ENCODE peak calls at places on chromosomes 6 and 20, in nine cellular contexts. One of them, this sample, is unnamed. For H3K9me3, the result is how much of the 10 kb centered on the place peaks cover.

GRCh38 chr6:169223006-169223405 is 30.6 kb downstream of the THBS2 start:
- DNase-seq in A549: no peak
- DNase-seq in lower lobe of right lung: no peak
- DNase-seq in tibial artery: no peak
- DNase-seq in neural progenitor cell: no peak
- DNase-seq in right atrium auricular region: no peak
- DNase-seq in heart left ventricle: no peak
- DNase-seq in OCI-LY7: no peak
- DNase-seq in cardiac muscle cell: no peak
- DNase-seq in this sample: no peak

GRCh38 chr20:49579874-49580817 is 12.2 kb upstream of the PTGIS start:
- DNase-seq in lower lobe of right lung: no peak
- DNase-seq in cardiac muscle cell: no peak
- DNase-seq in tibial artery: peak
- DNase-seq in neural progenitor cell: no peak
- DNase-seq in A549: no peak
- DNase-seq in heart left ventricle: no peak
- DNase-seq in OCI-LY7: no peak
- DNase-seq in right atrium auricular region: no peak
- DNase-seq in this sample: no peak

GRCh38 chr6:50264995-50265571 is 215.4 kb upstream of the DEFB112 start:
- DNase-seq in cardiac muscle cell: peak
- DNase-seq in A549: no peak
- DNase-seq in right atrium auricular region: no peak
- DNase-seq in heart left ventricle: no peak
- DNase-seq in neural progenitor cell: peak
- DNase-seq in lower lobe of right lung: no peak
- DNase-seq in tibial artery: no peak
- DNase-seq in OCI-LY7: no peak
- DNase-seq in this sample: no peak

GRCh38 chr6:160900031-160900430 is 91.5 kb upstream of the MAP3K4 start:
- DNase-seq in A549: no peak
- DNase-seq in cardiac muscle cell: peak
- DNase-seq in neural progenitor cell: peak
- DNase-seq in OCI-LY7: no peak
- DNase-seq in right atrium auricular region: no peak
- DNase-seq in tibial artery: no peak
- DNase-seq in heart left ventricle: no peak
- DNase-seq in lower lobe of right lung: no peak
- DNase-seq in this sample: no peak

GRCh38 chr6:156102129-156102528 is 646.5 kb upstream of the NOX3 start:
- DNase-seq in OCI-LY7: peak
- DNase-seq in neural progenitor cell: peak
- DNase-seq in lower lobe of right lung: no peak
- DNase-seq in tibial artery: no peak
- DNase-seq in A549: peak
- DNase-seq in right atrium auricular region: no peak
- DNase-seq in heart left ventricle: no peak
- DNase-seq in cardiac muscle cell: no peak
- DNase-seq in this sample: no peak

GRCh38 chr20:50333856-50334255 is 143.2 kb downstream of the CEBPB start:
- DNase-seq in lower lobe of right lung: peak
- DNase-seq in OCI-LY7: no peak
- DNase-seq in tibial artery: peak
- DNase-seq in right atrium auricular region: no peak
- DNase-seq in cardiac muscle cell: no peak
- DNase-seq in neural progenitor cell: no peak
- DNase-seq in A549: no peak
- DNase-seq in heart left ventricle: no peak
- DNase-seq in this sample: peak

GRCh38 chr6:3852391-3852790 is 3.2 kb downstream of the FAM50B start:
- DNase-seq in lower lobe of right lung: no peak
- DNase-seq in right atrium auricular region: no peak
- DNase-seq in neural progenitor cell: no peak
- DNase-seq in OCI-LY7: no peak
- DNase-seq in cardiac muscle cell: no peak
- DNase-seq in A549: no peak
- DNase-seq in heart left ventricle: no peak
- DNase-seq in tibial artery: no peak
- DNase-seq in this sample: no peak

GRCh38 chr20:51541189-51542032 is 1.1 kb downstream of the NFATC2 start:
- DNase-seq in A549: no peak
- DNase-seq in cardiac muscle cell: peak
- DNase-seq in tibial artery: peak
- DNase-seq in heart left ventricle: peak
- DNase-seq in OCI-LY7: peak
- DNase-seq in lower lobe of right lung: peak
- DNase-seq in neural progenitor cell: peak
- DNase-seq in right atrium auricular region: peak
- DNase-seq in this sample: peak

GRCh38 chr6:56850618-56851017 is 104.3 kb upstream of the BEND6 start:
- DNase-seq in A549: no peak
- DNase-seq in lower lobe of right lung: no peak
- DNase-seq in cardiac muscle cell: no peak
- DNase-seq in tibial artery: no peak
- DNase-seq in OCI-LY7: no peak
- DNase-seq in neural progenitor cell: no peak
- DNase-seq in right atrium auricular region: no peak
- DNase-seq in heart left ventricle: no peak
- DNase-seq in this sample: no peak

GRCh38 chr20:11549172-11550117 is 368.2 kb upstream of the BTBD3 start:
- DNase-seq in right atrium auricular region: no peak
- DNase-seq in OCI-LY7: no peak
- DNase-seq in A549: no peak
- DNase-seq in heart left ventricle: no peak
- DNase-seq in neural progenitor cell: no peak
- DNase-seq in tibial artery: no peak
- DNase-seq in cardiac muscle cell: no peak
- DNase-seq in lower lobe of right lung: no peak
- DNase-seq in this sample: no peak

GRCh38 chr6:6696867-6697531 is 108.5 kb downstream of the LY86 start:
- DNase-seq in cardiac muscle cell: peak
- DNase-seq in A549: peak
- DNase-seq in right atrium auricular region: peak
- DNase-seq in heart left ventricle: no peak
- DNase-seq in OCI-LY7: peak
- DNase-seq in neural progenitor cell: peak
- DNase-seq in tibial artery: peak
- DNase-seq in lower lobe of right lung: peak
- DNase-seq in this sample: no peak

GRCh38 chr6:33797635-33798342 is 6.0 kb downstream of the MLN start:
- DNase-seq in OCI-LY7: no peak
- DNase-seq in neural progenitor cell: peak
- DNase-seq in right atrium auricular region: no peak
- DNase-seq in tibial artery: no peak
- DNase-seq in cardiac muscle cell: no peak
- DNase-seq in heart left ventricle: no peak
- DNase-seq in lower lobe of right lung: no peak
- DNase-seq in A549: no peak
- DNase-seq in this sample: no peak

GRCh38 chr20:22681591-22682248 is 97.3 kb upstream of the FOXA2 start:
- DNase-seq in OCI-LY7: no peak
- DNase-seq in cardiac muscle cell: no peak
- DNase-seq in A549: no peak
- DNase-seq in right atrium auricular region: peak
- DNase-seq in lower lobe of right lung: no peak
- DNase-seq in neural progenitor cell: no peak
- DNase-seq in tibial artery: no peak
- DNase-seq in heart left ventricle: no peak
- DNase-seq in this sample: no peak

GRCh38 chr6:170423030-170423429 is 116.5 kb downstream of the FAM120B start:
- DNase-seq in lower lobe of right lung: no peak
- DNase-seq in A549: no peak
- DNase-seq in OCI-LY7: no peak
- DNase-seq in right atrium auricular region: no peak
- DNase-seq in cardiac muscle cell: no peak
- DNase-seq in heart left ventricle: no peak
- DNase-seq in neural progenitor cell: peak
- DNase-seq in tibial artery: no peak
- DNase-seq in this sample: no peak

GRCh38 chr20:10668677-10669368 is 5.0 kb downstream of the JAG1 start:
- DNase-seq in right atrium auricular region: peak
- DNase-seq in tibial artery: no peak
- DNase-seq in A549: no peak
- DNase-seq in heart left ventricle: no peak
- DNase-seq in cardiac muscle cell: no peak
- DNase-seq in OCI-LY7: no peak
- DNase-seq in neural progenitor cell: no peak
- DNase-seq in lower lobe of right lung: no peak
- DNase-seq in this sample: no peak

GRCh38 chr6:22421187-22421586 is 124.4 kb upstream of the PRL start:
- DNase-seq in right atrium auricular region: no peak
- DNase-seq in lower lobe of right lung: no peak
- DNase-seq in heart left ventricle: no peak
- DNase-seq in A549: no peak
- DNase-seq in cardiac muscle cell: no peak
- DNase-seq in neural progenitor cell: no peak
- DNase-seq in OCI-LY7: no peak
- DNase-seq in tibial artery: no peak
- DNase-seq in this sample: no peak

DNA sequence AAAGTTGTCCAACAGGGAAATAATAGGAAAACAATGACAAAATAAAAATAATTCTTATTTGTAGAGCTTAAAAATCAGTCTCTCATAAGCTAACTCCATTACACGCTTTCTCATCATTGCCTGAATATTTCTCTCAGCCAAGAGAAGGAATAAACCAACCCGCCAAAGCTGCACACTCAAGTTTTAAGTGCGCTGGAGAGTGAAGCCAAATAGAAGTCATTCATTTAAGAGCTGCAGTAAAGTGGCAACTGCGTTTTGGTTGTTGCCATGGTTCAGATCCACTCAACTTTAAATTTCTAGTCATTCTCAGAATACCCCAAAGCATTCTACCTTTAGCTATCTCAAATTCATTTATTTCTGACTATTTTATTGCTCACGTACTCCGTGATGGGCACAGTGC is 230.7 kb downstream of the CBLN4 start:
- DNase-seq in lower lobe of right lung: no peak
- DNase-seq in neural progenitor cell: no peak
- DNase-seq in heart left ventricle: no peak
- DNase-seq in A549: no peak
- DNase-seq in cardiac muscle cell: no peak
- DNase-seq in tibial artery: no peak
- DNase-seq in OCI-LY7: no peak
- DNase-seq in right atrium auricular region: no peak
- DNase-seq in this sample: no peak
- H3K9me3 ChIP-seq in lower lobe of right lung: under half
- H3K9me3 ChIP-seq in neural progenitor cell: under half
- H3K9me3 ChIP-seq in heart left ventricle: under half
- H3K9me3 ChIP-seq in A549: under half
- H3K9me3 ChIP-seq in cardiac muscle cell: under half
- H3K9me3 ChIP-seq in tibial artery: under half
- H3K9me3 ChIP-seq in OCI-LY7: under half
- H3K9me3 ChIP-seq in right atrium auricular region: under half
- H3K9me3 ChIP-seq in this sample: under half

DNA sequence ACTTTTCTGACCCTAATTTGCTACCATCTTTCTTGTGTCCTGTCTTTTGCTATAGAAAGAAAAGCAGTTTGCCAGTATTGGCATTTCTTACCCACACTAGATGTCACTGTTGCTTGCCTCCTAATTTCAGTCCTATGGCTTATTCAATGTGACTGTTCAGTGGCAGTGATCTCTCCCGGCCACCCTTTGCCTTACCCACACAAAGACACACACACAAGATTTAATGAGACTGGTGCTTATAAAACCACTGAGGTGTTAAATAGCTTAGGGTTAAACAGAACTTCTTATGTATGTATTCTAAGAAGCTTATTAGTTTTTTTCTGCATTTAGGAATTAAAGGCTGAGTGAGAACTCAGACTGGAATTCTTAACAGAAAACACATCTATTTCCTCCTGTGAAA is 233.6 kb upstream of the ASCC3 start:
- DNase-seq in heart left ventricle: no peak
- DNase-seq in A549: no peak
- DNase-seq in cardiac muscle cell: peak
- DNase-seq in lower lobe of right lung: no peak
- DNase-seq in tibial artery: no peak
- DNase-seq in right atrium auricular region: no peak
- DNase-seq in OCI-LY7: peak
- DNase-seq in neural progenitor cell: peak
- DNase-seq in this sample: no peak
- TF ChIP-seq CTCF in heart left ventricle: peak
- TF ChIP-seq CTCF in A549: peak
- TF ChIP-seq CTCF in cardiac muscle cell: peak
- TF ChIP-seq CTCF in lower lobe of right lung: peak
- TF ChIP-seq CTCF in tibial artery: peak
- TF ChIP-seq CTCF in right atrium auricular region: no peak
- TF ChIP-seq CTCF in OCI-LY7: peak
- TF ChIP-seq CTCF in neural progenitor cell: peak
- TF ChIP-seq CTCF in this sample: peak

GRCh38 chr6:138659998-138660397 is 113.6 kb upstream of the CCDC28A start:
- DNase-seq in A549: no peak
- DNase-seq in lower lobe of right lung: no peak
- DNase-seq in right atrium auricular region: no peak
- DNase-seq in OCI-LY7: no peak
- DNase-seq in heart left ventricle: no peak
- DNase-seq in neural progenitor cell: no peak
- DNase-seq in tibial artery: no peak
- DNase-seq in cardiac muscle cell: no peak
- DNase-seq in this sample: no peak
- H3K9me3 ChIP-seq in A549: under half
- H3K9me3 ChIP-seq in lower lobe of right lung: under half
- H3K9me3 ChIP-seq in right atrium auricular region: under half
- H3K9me3 ChIP-seq in OCI-LY7: under half
- H3K9me3 ChIP-seq in heart left ventricle: under half
- H3K9me3 ChIP-seq in neural progenitor cell: under half
- H3K9me3 ChIP-seq in tibial artery: under half
- H3K9me3 ChIP-seq in cardiac muscle cell: under half
- H3K9me3 ChIP-seq in this sample: under half

GRCh38 chr6:163123098-163123497 is 291.4 kb upstream of the QKI start:
- DNase-seq in right atrium auricular region: no peak
- DNase-seq in OCI-LY7: no peak
- DNase-seq in heart left ventricle: no peak
- DNase-seq in A549: no peak
- DNase-seq in cardiac muscle cell: no peak
- DNase-seq in tibial artery: no peak
- DNase-seq in neural progenitor cell: no peak
- DNase-seq in lower lobe of right lung: no peak
- DNase-seq in this sample: no peak

GRCh38 chr6:163122365-163122764 is 292.2 kb upstream of the QKI start:
- DNase-seq in lower lobe of right lung: no peak
- DNase-seq in OCI-LY7: no peak
- DNase-seq in tibial artery: no peak
- DNase-seq in heart left ventricle: no peak
- DNase-seq in cardiac muscle cell: no peak
- DNase-seq in A549: no peak
- DNase-seq in neural progenitor cell: no peak
- DNase-seq in right atrium auricular region: no peak
- DNase-seq in this sample: no peak

GRCh38 chr6:163118941-163119340 is 295.6 kb upstream of the QKI start:
- DNase-seq in heart left ventricle: no peak
- DNase-seq in tibial artery: no peak
- DNase-seq in A549: no peak
- DNase-seq in right atrium auricular region: no peak
- DNase-seq in neural progenitor cell: no peak
- DNase-seq in cardiac muscle cell: no peak
- DNase-seq in lower lobe of right lung: no peak
- DNase-seq in OCI-LY7: no peak
- DNase-seq in this sample: no peak

DNA sequence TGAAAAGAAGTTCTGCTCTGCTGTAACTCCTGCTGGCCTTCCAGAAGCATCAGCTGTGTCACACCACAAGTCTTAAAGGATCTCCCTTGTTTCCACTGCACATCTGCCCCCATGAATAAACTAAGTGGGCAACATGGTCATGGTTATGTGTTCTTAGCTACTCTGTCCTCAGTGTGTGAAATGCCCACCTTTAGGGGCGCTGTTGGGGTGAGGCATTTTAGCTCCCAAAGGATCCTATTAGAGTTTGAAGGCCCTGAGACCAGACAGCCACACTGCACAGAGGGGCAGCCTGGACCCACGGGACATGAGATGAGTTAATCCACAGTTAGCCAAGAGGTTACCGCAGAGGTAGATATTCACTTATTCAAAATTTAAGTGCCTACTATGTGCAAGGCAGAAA is 294.3 kb upstream of the QKI start:
- DNase-seq in OCI-LY7: no peak
- DNase-seq in lower lobe of right lung: no peak
- DNase-seq in tibial artery: no peak
- DNase-seq in right atrium auricular region: no peak
- DNase-seq in neural progenitor cell: no peak
- DNase-seq in cardiac muscle cell: no peak
- DNase-seq in heart left ventricle: no peak
- DNase-seq in A549: no peak
- DNase-seq in this sample: no peak
- TF ChIP-seq CTCF in OCI-LY7: peak
- TF ChIP-seq CTCF in lower lobe of right lung: no peak
- TF ChIP-seq CTCF in tibial artery: no peak
- TF ChIP-seq CTCF in right atrium auricular region: no peak
- TF ChIP-seq CTCF in neural progenitor cell: peak
- TF ChIP-seq CTCF in cardiac muscle cell: no peak
- TF ChIP-seq CTCF in heart left ventricle: no peak
- TF ChIP-seq CTCF in A549: no peak
- TF ChIP-seq CTCF in this sample: no peak